ENCODE peak calls at places on chromosomes 11 and 22, in six cellular contexts. J, I, N, E, V and M are unnamed samples.

GRCh38 chr22:43313497-43314474 is 29.4 kb downstream of the SCUBE1 start:
- DNase-seq in J (peak; percentile 55), I (no peak), N (no peak), E (no peak), V (no peak), M (no peak)

GRCh38 chr11:15111215-15111614 is 3.5 kb upstream of the INSC start:
- DNase-seq in J (no peak), I (no peak), N (no peak), E (no peak), V (no peak), M (no peak)

GRCh38 chr22:36940676-36941075 is 27.2 kb downstream of the CSF2RB start:
- DNase-seq in J (no peak), I (no peak), N (no peak), E (no peak), V (no peak), M (no peak)

GRCh38 chr22:24926428-24926725 is 20.1 kb downstream of the LHFPL7 start:
- DNase-seq in J (no peak), I (no peak), N (no peak), E (no peak), V (no peak), M (no peak)

GRCh38 chr11:21811572-21811971 is 381.3 kb upstream of the ANO5 start:
- DNase-seq in J (no peak), I (no peak), N (no peak), E (no peak), V (no peak), M (no peak)

GRCh38 chr22:35634015-35634414 is 14.2 kb upstream of the APOL6 start:
- DNase-seq in J (no peak), I (peak; percentile 47), N (no peak), E (no peak), V (no peak), M (no peak)

GRCh38 chr11:60842688-60843605 is 1.0 kb downstream of the CCDC86 start:
- DNase-seq in J (no peak), I (no peak), N (peak; percentile 69), E (no peak), V (no peak), M (no peak)

GRCh38 chr22:46081036-46081830 is 69.1 kb upstream of the PPARA start:
- DNase-seq in J (no peak), I (peak; percentile 58), N (no peak), E (no peak), V (no peak), M (no peak)

GRCh38 chr11:35247428-35247827 is 108.5 kb downstream of the CD44 start:
- DNase-seq in J (no peak), I (peak; percentile 81), N (no peak), E (no peak), V (no peak), M (no peak)

GRCh38 chr11:35211952-35212351 is 73.0 kb downstream of the CD44 start:
- DNase-seq in J (no peak), I (no peak), N (no peak), E (no peak), V (no peak), M (no peak)

GRCh38 chr11:8383627-8384026 is 119.9 kb upstream of the LMO1 start:
- DNase-seq in J (no peak), I (no peak), N (no peak), E (no peak), V (no peak), M (no peak)

GRCh38 chr11:69645801-69646492 is 5.0 kb downstream of the CCND1 start:
- DNase-seq in J (no peak), I (no peak), N (no peak), E (peak; percentile 18), V (no peak), M (no peak)

GRCh38 chr11:114251797-114252327 is 44.3 kb upstream of the NNMT start:
- DNase-seq in J (no peak), I (no peak), N (no peak), E (no peak), V (no peak), M (no peak)

GRCh38 chr11:133064961-133065360 is 467.3 kb downstream of the OPCML start:
- DNase-seq in J (no peak), I (no peak), N (no peak), E (no peak), V (no peak), M (no peak)

GRCh38 chr11:109071712-109072524 is 350.1 kb upstream of the C11orf87 start:
- DNase-seq in J (peak; percentile 14), I (no peak), N (peak; percentile 79), E (no peak), V (no peak), M (peak; percentile 91)

GRCh38 chr22:19149047-19149883 is 827 bp downstream of the GSC2 start:
- DNase-seq in J (no peak), I (peak; percentile 76), N (peak; percentile 67), E (peak; percentile 20), V (no peak), M (no peak)

GRCh38 chr22:38871360-38872171 is 450 bp downstream of the CBX6 start:
- DNase-seq in J (no peak), I (peak; percentile 77), N (no peak), E (no peak), V (peak; percentile 12), M (no peak)

GRCh38 chr11:97909544-97910394 is 1111.0 kb upstream of the CNTN5 start:
- DNase-seq in J (no peak), I (no peak), N (no peak), E (no peak), V (no peak), M (no peak)

GRCh38 chr11:2210366-2211112 is 38.9 kb upstream of the TH start:
- DNase-seq in J (no peak), I (peak; percentile 49), N (no peak), E (no peak), V (no peak), M (no peak)

GRCh38 chr22:19984201-19984753 is 32.3 kb downstream of the ARVCF start:
- DNase-seq in J (peak; percentile 76), I (no peak), N (peak; percentile 96), E (no peak), V (no peak), M (peak; percentile 76)

GRCh38 chr22:45478108-45478771 is 24.4 kb upstream of the FBLN1 start:
- DNase-seq in J (peak; percentile 49), I (no peak), N (peak; percentile 56), E (no peak), V (no peak), M (peak; percentile 87)

GRCh38 chr11:133833101-133833898 is 12.0 kb downstream of the SPATA19 start:
- DNase-seq in J (no peak), I (no peak), N (no peak), E (no peak), V (no peak), M (no peak)

GRCh38 chr11:3136542-3137455 is 28.3 kb downstream of the OSBPL5 start:
- DNase-seq in J (no peak), I (no peak), N (no peak), E (no peak), V (no peak), M (no peak)

GRCh38 chr22:31449521-31449920 is 40.1 kb downstream of the EIF4ENIF1 start:
- DNase-seq in J (no peak), I (no peak), N (no peak), E (no peak), V (no peak), M (no peak)

GRCh38 chr11:64759722-64760719 is at the start of gene PYGM:
- DNase-seq in J (no peak), I (peak; percentile 62), N (no peak), E (no peak), V (no peak), M (no peak)

GRCh38 chr11:107591098-107591445 is at the start of gene ELMOD1:
- DNase-seq in J (peak; percentile 75), I (peak; percentile 76), N (peak; percentile 40), E (peak; percentile 47), V (no peak), M (peak; percentile 15)

GRCh38 chr11:46253258-46254134 is 24.0 kb upstream of the CREB3L1 start:
- DNase-seq in J (no peak), I (peak; percentile 60), N (no peak), E (no peak), V (no peak), M (no peak)

GRCh38 chr22:27987557-27987956 is 68.5 kb upstream of the PITPNB start:
- DNase-seq in J (no peak), I (peak; percentile 22), N (no peak), E (no peak), V (no peak), M (no peak)

GRCh38 chr22:37258810-37259472 is 14.9 kb upstream of the RAC2 start:
- DNase-seq in J (no peak), I (no peak), N (no peak), E (no peak), V (no peak), M (no peak)

GRCh38 chr22:36541831-36542391 is 12.9 kb upstream of the EIF3D start:
- DNase-seq in J (peak; percentile 90), I (peak; percentile 74), N (peak; percentile 96), E (no peak), V (no peak), M (peak; percentile 89)

GRCh38 chr22:17638182-17638431 is 450 bp upstream of the BCL2L13 start:
- DNase-seq in J (no peak), I (no peak), N (peak; percentile 61), E (peak; percentile 72), V (no peak), M (no peak)

GRCh38 chr11:102604011-102604410 is 21.1 kb downstream of the MMP20 start:
- DNase-seq in J (no peak), I (no peak), N (no peak), E (no peak), V (no peak), M (no peak)

GRCh38 chr22:22082960-22083359 is 100.4 kb upstream of the TOP3B start:
- DNase-seq in J (no peak), I (no peak), N (no peak), E (no peak), V (no peak), M (no peak)

GRCh38 chr22:49734882-49735281 is 92.8 kb downstream of the BRD1 start:
- DNase-seq in J (no peak), I (peak; percentile 41), N (no peak), E (no peak), V (no peak), M (no peak)